ENCODE peak calls at places on chromosome 1, in ten cellular contexts. One of them, this sample, is unnamed.

GRCh38 chr1:161728376-161729226 is 7.3 kb downstream of the FCRLB start:
- DNase-seq in C1 segment of cervical spinal cord: no peak
- DNase-seq in Right ventricle myocardium superior: no peak
- DNase-seq in T-helper 2 cell: no peak
- DNase-seq in GM12892: no peak
- DNase-seq in GOT3: no peak
- DNase-seq in occipital lobe: no peak
- DNase-seq in AG09309: no peak
- DNase-seq in stimulated activated CD4-positive, alpha-beta T cell treated with anti-CD3 and anti-CD28 coated beads, TNF-alpha, amount 100 ng/mL, for 1 hour: no peak
- DNase-seq in aorta: no peak
- DNase-seq in this sample: no peak

GRCh38 chr1:88736633-88737248 is 52.7 kb downstream of the PKN2 start:
- DNase-seq in AG09309: peak; percentile 2
- DNase-seq in T-helper 2 cell: peak; percentile 37
- DNase-seq in GOT3: no peak
- DNase-seq in Right ventricle myocardium superior: no peak
- DNase-seq in C1 segment of cervical spinal cord: no peak
- DNase-seq in GM12892: no peak
- DNase-seq in occipital lobe: no peak
- DNase-seq in stimulated activated CD4-positive, alpha-beta T cell treated with anti-CD3 and anti-CD28 coated beads, TNF-alpha, amount 100 ng/mL, for 1 hour: no peak
- DNase-seq in aorta: no peak
- DNase-seq in this sample: no peak

GRCh38 chr1:200856716-200857352 is 15.9 kb upstream of the GPR25 start:
- DNase-seq in AG09309: peak; percentile 38
- DNase-seq in GM12892: no peak
- DNase-seq in occipital lobe: no peak
- DNase-seq in Right ventricle myocardium superior: no peak
- DNase-seq in C1 segment of cervical spinal cord: no peak
- DNase-seq in stimulated activated CD4-positive, alpha-beta T cell treated with anti-CD3 and anti-CD28 coated beads, TNF-alpha, amount 100 ng/mL, for 1 hour: no peak
- DNase-seq in GOT3: no peak
- DNase-seq in aorta: no peak
- DNase-seq in T-helper 2 cell: no peak
- DNase-seq in this sample: no peak

GRCh38 chr1:237042892-237043576 is 1.1 kb downstream of the RYR2 start:
- DNase-seq in GM12892: no peak
- DNase-seq in T-helper 2 cell: peak; percentile 33
- DNase-seq in stimulated activated CD4-positive, alpha-beta T cell treated with anti-CD3 and anti-CD28 coated beads, TNF-alpha, amount 100 ng/mL, for 1 hour: no peak
- DNase-seq in occipital lobe: peak; percentile 44
- DNase-seq in C1 segment of cervical spinal cord: peak; percentile 73
- DNase-seq in AG09309: no peak
- DNase-seq in GOT3: no peak
- DNase-seq in Right ventricle myocardium superior: peak; percentile 71
- DNase-seq in aorta: peak; percentile 80
- DNase-seq in this sample: peak; percentile 11

GRCh38 chr1:36096500-36097412 is 8.1 kb downstream of the ADPRS start:
- DNase-seq in occipital lobe: no peak
- DNase-seq in stimulated activated CD4-positive, alpha-beta T cell treated with anti-CD3 and anti-CD28 coated beads, TNF-alpha, amount 100 ng/mL, for 1 hour: no peak
- DNase-seq in GOT3: no peak
- DNase-seq in AG09309: no peak
- DNase-seq in C1 segment of cervical spinal cord: no peak
- DNase-seq in T-helper 2 cell: no peak
- DNase-seq in GM12892: no peak
- DNase-seq in aorta: peak; percentile 73
- DNase-seq in Right ventricle myocardium superior: no peak
- DNase-seq in this sample: no peak

GRCh38 chr1:109392037-109392787 is 5.5 kb downstream of the SORT1 start:
- DNase-seq in GOT3: no peak
- DNase-seq in Right ventricle myocardium superior: no peak
- DNase-seq in T-helper 2 cell: no peak
- DNase-seq in AG09309: no peak
- DNase-seq in stimulated activated CD4-positive, alpha-beta T cell treated with anti-CD3 and anti-CD28 coated beads, TNF-alpha, amount 100 ng/mL, for 1 hour: no peak
- DNase-seq in GM12892: no peak
- DNase-seq in aorta: no peak
- DNase-seq in occipital lobe: no peak
- DNase-seq in C1 segment of cervical spinal cord: peak; percentile 74
- DNase-seq in this sample: no peak

GRCh38 chr1:153444078-153444477 is 16.4 kb downstream of the S100A7 start:
- DNase-seq in C1 segment of cervical spinal cord: no peak
- DNase-seq in AG09309: no peak
- DNase-seq in aorta: no peak
- DNase-seq in stimulated activated CD4-positive, alpha-beta T cell treated with anti-CD3 and anti-CD28 coated beads, TNF-alpha, amount 100 ng/mL, for 1 hour: no peak
- DNase-seq in occipital lobe: no peak
- DNase-seq in Right ventricle myocardium superior: no peak
- DNase-seq in GM12892: no peak
- DNase-seq in T-helper 2 cell: no peak
- DNase-seq in GOT3: no peak
- DNase-seq in this sample: no peak

GRCh38 chr1:209550519-209550918 is 33.0 kb upstream of the CAMK1G start:
- DNase-seq in Right ventricle myocardium superior: no peak
- DNase-seq in GM12892: no peak
- DNase-seq in GOT3: no peak
- DNase-seq in stimulated activated CD4-positive, alpha-beta T cell treated with anti-CD3 and anti-CD28 coated beads, TNF-alpha, amount 100 ng/mL, for 1 hour: no peak
- DNase-seq in C1 segment of cervical spinal cord: no peak
- DNase-seq in aorta: no peak
- DNase-seq in occipital lobe: no peak
- DNase-seq in T-helper 2 cell: no peak
- DNase-seq in AG09309: no peak
- DNase-seq in this sample: no peak

This sample was measured in GM12891.